ENCODE peak calls at places on chromosomes 6 and 20, in five cellular contexts. K, A, B, P and O are unnamed samples.

GRCh38 chr20:47262365-47263013 is 94.0 kb downstream of the ZMYND8 start:
- DNase-seq in P (no peak), A (no peak), B (no peak), K (no peak), O (no peak)

GRCh38 chr6:129510930-129511329 is 199.0 kb downstream of the ARHGAP18 start:
- DNase-seq in P (no peak), A (no peak), K (no peak), B (no peak), O (no peak)

GRCh38 chr20:32706486-32706885 is 32.7 kb upstream of the C20orf203 start:
- DNase-seq in B (no peak), K (no peak), P (no peak), A (no peak), O (no peak)

GRCh38 chr20:14919473-14920157 is 582.2 kb upstream of the FLRT3 start:
- DNase-seq in P (peak), A (peak), K (no peak), B (no peak), O (no peak)

GRCh38 chr20:37231970-37232620 is 29.5 kb downstream of the GHRH start:
- DNase-seq in K (no peak), P (no peak), B (no peak), A (no peak), O (no peak)

GRCh38 chr6:1622220-1622841 is 12.6 kb downstream of the FOXC1 start:
- DNase-seq in P (no peak), K (no peak), A (peak), B (peak), O (no peak)

GRCh38 chr20:58639182-58640146 is 11.6 kb upstream of the STX16 start:
- DNase-seq in P (no peak), A (peak), B (peak), K (no peak), O (no peak)

GRCh38 chr6:142561511-142562265 is 259.9 kb downstream of the ADGRG6 start:
- DNase-seq in K (no peak), P (no peak), A (no peak), B (no peak), O (no peak)

GRCh38 chr20:5767493-5768098 is 17.4 kb downstream of the SHLD1 start:
- DNase-seq in K (peak), B (no peak), P (no peak), A (no peak), O (no peak)

GRCh38 chr20:59903631-59904030 is 29.8 kb downstream of the SYCP2 start:
- DNase-seq in K (no peak), B (no peak), A (no peak), P (no peak), O (no peak)

GRCh38 chr6:34108159-34108558 is 37.7 kb downstream of the GRM4 start:
- DNase-seq in B (no peak), A (no peak), P (no peak), K (no peak), O (no peak)

GRCh38 chr6:17712573-17712972 is 5.8 kb upstream of the NUP153 start:
- DNase-seq in P (no peak), A (no peak), K (no peak), B (no peak), O (no peak)

GRCh38 chr20:8616792-8617191 is 452.1 kb upstream of the PLCB4 start:
- DNase-seq in A (no peak), P (no peak), B (no peak), K (no peak), O (no peak)

GRCh38 chr20:8880085-8880853 is 188.6 kb upstream of the PLCB4 start:
- DNase-seq in P (no peak), K (no peak), A (no peak), B (no peak), O (no peak)

GRCh38 chr6:83708970-83709747 is at the start of gene SNAP91:
- DNase-seq in P (no peak), K (peak), A (peak), B (peak), O (no peak)

GRCh38 chr6:108902389-108902792 is 54.2 kb downstream of the ARMC2 start:
- DNase-seq in A (no peak), K (no peak), B (no peak), P (no peak), O (no peak)

GRCh38 chr6:123352705-123353104 is 284.0 kb downstream of the TRDN start:
- DNase-seq in K (no peak), P (no peak), A (no peak), B (no peak), O (no peak)

GRCh38 chr6:50791900-50792508 is 26.7 kb upstream of the TFAP2B start:
- DNase-seq in B (no peak), K (no peak), P (no peak), A (no peak), O (no peak)

GRCh38 chr6:134537146-134537555 is 219.2 kb upstream of the SGK1 start:
- DNase-seq in P (peak), K (no peak), A (no peak), B (no peak), O (no peak)

GRCh38 chr6:144646066-144646800 is 361.1 kb downstream of the UTRN start:
- DNase-seq in B (no peak), P (no peak), K (no peak), A (no peak), O (no peak)

GRCh38 chr6:35426074-35426473 is 26.1 kb upstream of the FANCE start:
- DNase-seq in K (no peak), A (no peak), B (no peak), P (no peak), O (no peak)

GRCh38 chr6:139479433-139480222 is 105.2 kb upstream of the CITED2 start:
- DNase-seq in K (no peak), A (no peak), P (no peak), B (no peak), O (no peak)

GRCh38 chr6:79250559-79250958 is 16.1 kb upstream of the HMGN3 start:
- DNase-seq in A (no peak), P (no peak), K (no peak), B (no peak), O (no peak)

GRCh38 chr20:54320148-54320607 is 112.3 kb downstream of the PFDN4 start:
- DNase-seq in A (no peak), B (no peak), K (no peak), P (no peak), O (no peak)

GRCh38 chr6:115847671-115848070 is 213.0 kb downstream of the FRK start:
- DNase-seq in P (no peak), B (no peak), K (no peak), A (no peak), O (no peak)
- TF ChIP-seq CTCF in P (no peak), B (no peak), K (no peak), A (no peak), O (no peak)

GRCh38 chr6:71419954-71420692 is 131.5 kb downstream of the OGFRL1 start:
- DNase-seq in P (no peak), K (peak), B (peak), A (peak), O (no peak)
- TF ChIP-seq CTCF in P (no peak), K (peak), B (peak), A (peak), O (peak)

GRCh38 chr6:72218125-72218524 is 331.8 kb downstream of the RIMS1 start:
- DNase-seq in K (no peak), A (peak), P (no peak), B (no peak), O (peak)
- TF ChIP-seq CTCF in K (no peak), A (no peak), P (peak), B (no peak), O (peak)

GRCh38 chr6:76612818-76613452 is 540.5 kb upstream of the IMPG1 start:
- DNase-seq in K (no peak), P (no peak), B (no peak), A (no peak), O (no peak)
- TF ChIP-seq CTCF in K (no peak), P (no peak), B (no peak), A (no peak), O (no peak)